ENCODE peak calls at places on chromosomes 13 and 19, in nine cellular contexts. One of them, this sample, is unnamed. For H3K4me1, the result is how much of the 10 kb centered on the place peaks cover.

GRCh38 chr13:34414616-34415015 is 527.5 kb upstream of the NBEA start:
- DNase-seq in aorta: no peak
- DNase-seq in CD8-positive, alpha-beta T cell: no peak
- DNase-seq in H1: no peak
- DNase-seq in body of pancreas: no peak
- DNase-seq in heart left ventricle: no peak
- DNase-seq in Panc1: no peak
- DNase-seq in tibial artery: no peak
- DNase-seq in CD8-positive, alpha-beta memory T cell: no peak
- DNase-seq in this sample: no peak

GRCh38 chr13:43374621-43375020 is 351.2 kb downstream of the DNAJC15 start:
- DNase-seq in tibial artery: no peak
- DNase-seq in H1: no peak
- DNase-seq in body of pancreas: peak
- DNase-seq in CD8-positive, alpha-beta T cell: no peak
- DNase-seq in heart left ventricle: no peak
- DNase-seq in CD8-positive, alpha-beta memory T cell: no peak
- DNase-seq in Panc1: no peak
- DNase-seq in aorta: no peak
- DNase-seq in this sample: no peak

GRCh38 chr13:98892821-98893220 is 85.0 kb downstream of the DOCK9 start:
- DNase-seq in tibial artery: no peak
- DNase-seq in aorta: no peak
- DNase-seq in H1: no peak
- DNase-seq in Panc1: no peak
- DNase-seq in CD8-positive, alpha-beta memory T cell: no peak
- DNase-seq in body of pancreas: no peak
- DNase-seq in CD8-positive, alpha-beta T cell: no peak
- DNase-seq in heart left ventricle: no peak
- DNase-seq in this sample: no peak

GRCh38 chr19:8484331-8484894 is 18.0 kb downstream of the PRAM1 start:
- DNase-seq in aorta: peak
- DNase-seq in CD8-positive, alpha-beta memory T cell: no peak
- DNase-seq in heart left ventricle: no peak
- DNase-seq in tibial artery: peak
- DNase-seq in body of pancreas: peak
- DNase-seq in H1: no peak
- DNase-seq in CD8-positive, alpha-beta T cell: no peak
- DNase-seq in Panc1: no peak
- DNase-seq in this sample: peak

GRCh38 chr13:97515643-97516042 is 81.7 kb downstream of the RAP2A start:
- DNase-seq in Panc1: no peak
- DNase-seq in CD8-positive, alpha-beta T cell: no peak
- DNase-seq in aorta: no peak
- DNase-seq in body of pancreas: no peak
- DNase-seq in H1: no peak
- DNase-seq in CD8-positive, alpha-beta memory T cell: no peak
- DNase-seq in tibial artery: no peak
- DNase-seq in heart left ventricle: no peak
- DNase-seq in this sample: no peak

GRCh38 chr13:22173605-22174004 is 502.7 kb downstream of the FGF9 start:
- DNase-seq in tibial artery: no peak
- DNase-seq in heart left ventricle: no peak
- DNase-seq in aorta: no peak
- DNase-seq in body of pancreas: no peak
- DNase-seq in Panc1: peak
- DNase-seq in CD8-positive, alpha-beta memory T cell: no peak
- DNase-seq in CD8-positive, alpha-beta T cell: no peak
- DNase-seq in H1: no peak
- DNase-seq in this sample: no peak

GRCh38 chr13:30572859-30573275 is 44.9 kb upstream of the USPL1 start:
- DNase-seq in CD8-positive, alpha-beta T cell: no peak
- DNase-seq in aorta: no peak
- DNase-seq in tibial artery: no peak
- DNase-seq in H1: no peak
- DNase-seq in body of pancreas: peak
- DNase-seq in heart left ventricle: peak
- DNase-seq in CD8-positive, alpha-beta memory T cell: peak
- DNase-seq in Panc1: no peak
- DNase-seq in this sample: peak

GRCh38 chr13:23889598-23890224 is 511 bp upstream of the MIPEP start:
- DNase-seq in CD8-positive, alpha-beta T cell: no peak
- DNase-seq in heart left ventricle: no peak
- DNase-seq in tibial artery: no peak
- DNase-seq in Panc1: no peak
- DNase-seq in CD8-positive, alpha-beta memory T cell: no peak
- DNase-seq in body of pancreas: no peak
- DNase-seq in aorta: no peak
- DNase-seq in H1: no peak
- DNase-seq in this sample: peak

GRCh38 chr13:112726018-112726767 is 36.4 kb downstream of the ATP11A start:
- DNase-seq in Panc1: no peak
- DNase-seq in CD8-positive, alpha-beta T cell: no peak
- DNase-seq in tibial artery: peak
- DNase-seq in aorta: no peak
- DNase-seq in body of pancreas: no peak
- DNase-seq in heart left ventricle: no peak
- DNase-seq in CD8-positive, alpha-beta memory T cell: no peak
- DNase-seq in H1: no peak
- DNase-seq in this sample: no peak

GRCh38 chr19:3336680-3337523 is 29.5 kb upstream of the NFIC start:
- DNase-seq in body of pancreas: peak
- DNase-seq in tibial artery: peak
- DNase-seq in H1: no peak
- DNase-seq in heart left ventricle: peak
- DNase-seq in CD8-positive, alpha-beta T cell: no peak
- DNase-seq in Panc1: no peak
- DNase-seq in CD8-positive, alpha-beta memory T cell: no peak
- DNase-seq in aorta: peak
- DNase-seq in this sample: peak

GRCh38 chr19:3333020-3333583 is 33.3 kb upstream of the NFIC start:
- DNase-seq in heart left ventricle: no peak
- DNase-seq in aorta: no peak
- DNase-seq in H1: no peak
- DNase-seq in CD8-positive, alpha-beta memory T cell: no peak
- DNase-seq in body of pancreas: no peak
- DNase-seq in CD8-positive, alpha-beta T cell: no peak
- DNase-seq in tibial artery: no peak
- DNase-seq in Panc1: no peak
- DNase-seq in this sample: no peak

GRCh38 chr19:3336351-3336679 is 30.1 kb upstream of the NFIC start:
- DNase-seq in heart left ventricle: no peak
- DNase-seq in body of pancreas: no peak
- DNase-seq in CD8-positive, alpha-beta T cell: no peak
- DNase-seq in H1: no peak
- DNase-seq in tibial artery: no peak
- DNase-seq in aorta: no peak
- DNase-seq in CD8-positive, alpha-beta memory T cell: no peak
- DNase-seq in Panc1: no peak
- DNase-seq in this sample: no peak

GRCh38 chr19:3335431-3336350 is 30.7 kb upstream of the NFIC start:
- DNase-seq in heart left ventricle: peak
- DNase-seq in body of pancreas: peak
- DNase-seq in tibial artery: peak
- DNase-seq in aorta: peak
- DNase-seq in CD8-positive, alpha-beta T cell: no peak
- DNase-seq in Panc1: no peak
- DNase-seq in CD8-positive, alpha-beta memory T cell: no peak
- DNase-seq in H1: no peak
- DNase-seq in this sample: peak

DNA sequence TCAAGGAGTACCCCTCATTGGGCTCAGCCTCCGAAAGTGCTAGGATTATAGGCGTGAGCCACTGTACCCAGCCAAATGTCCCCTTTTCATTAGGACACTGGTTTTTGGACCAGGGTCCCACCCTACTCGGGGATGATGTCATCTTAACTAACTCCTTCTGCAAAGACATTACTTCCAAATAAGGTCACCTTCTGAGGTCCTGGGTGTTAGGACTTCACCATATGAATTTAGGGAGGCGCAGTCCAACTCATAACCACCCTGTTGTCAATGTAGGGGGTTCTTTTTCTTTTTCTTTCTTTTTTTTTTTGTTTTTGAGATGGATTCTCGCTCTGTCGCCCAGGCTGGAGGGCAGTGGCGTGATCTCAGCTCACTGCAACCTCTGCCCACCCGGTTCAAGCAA is 32.7 kb upstream of the NFIC start:
- DNase-seq in aorta: no peak
- DNase-seq in body of pancreas: no peak
- DNase-seq in tibial artery: no peak
- DNase-seq in H1: no peak
- DNase-seq in heart left ventricle: no peak
- DNase-seq in CD8-positive, alpha-beta T cell: no peak
- DNase-seq in Panc1: no peak
- DNase-seq in CD8-positive, alpha-beta memory T cell: no peak
- DNase-seq in this sample: no peak
- H3K27ac ChIP-seq in aorta: no peak
- H3K27ac ChIP-seq in body of pancreas: no peak
- H3K27ac ChIP-seq in tibial artery: peak
- H3K27ac ChIP-seq in H1: no peak
- H3K27ac ChIP-seq in heart left ventricle: no peak
- H3K27ac ChIP-seq in CD8-positive, alpha-beta T cell: no peak
- H3K27ac ChIP-seq in Panc1: peak
- H3K27ac ChIP-seq in CD8-positive, alpha-beta memory T cell: no peak
- H3K27ac ChIP-seq in this sample: peak

DNA sequence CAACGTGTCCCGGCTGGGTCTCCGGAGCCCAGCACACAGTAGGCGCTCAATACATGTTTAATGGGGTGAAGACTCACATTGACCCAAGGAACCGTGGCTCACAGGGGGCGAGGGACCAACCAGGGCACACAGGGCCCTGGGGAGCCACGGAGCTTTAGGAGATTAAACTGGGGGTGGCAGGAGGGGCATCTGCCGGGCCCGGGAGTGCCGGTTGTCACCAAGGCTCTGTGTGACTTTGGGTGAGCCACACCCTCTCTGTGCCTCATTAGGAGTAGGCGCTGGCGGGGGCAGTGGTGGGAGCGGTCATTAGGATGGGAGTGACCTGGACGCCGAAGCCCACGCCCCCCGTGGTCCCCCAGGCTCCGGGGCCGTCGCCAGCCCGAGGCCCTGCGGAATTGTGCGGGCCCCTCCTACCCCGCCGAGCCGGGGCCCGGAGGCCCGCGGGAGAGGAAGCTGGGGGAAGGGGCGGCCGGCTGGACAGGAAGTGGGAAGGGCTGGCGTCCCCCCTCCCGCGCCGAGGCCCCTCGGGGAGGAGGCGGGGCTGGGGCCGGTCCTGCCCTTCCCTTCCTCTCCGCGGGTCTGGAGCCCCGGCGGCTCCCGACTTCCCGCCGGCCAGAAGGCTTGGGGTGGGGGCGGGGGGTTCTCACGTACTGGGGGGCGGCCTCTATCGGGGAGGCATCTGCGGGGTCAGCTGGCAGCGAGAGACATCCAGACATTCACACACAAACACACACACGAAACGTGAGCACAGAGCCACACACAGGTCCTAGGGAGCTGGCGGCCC is 1.8 kb upstream of the SSBP4 start:
- DNase-seq in aorta: peak
- DNase-seq in CD8-positive, alpha-beta memory T cell: no peak
- DNase-seq in Panc1: no peak
- DNase-seq in heart left ventricle: peak
- DNase-seq in CD8-positive, alpha-beta T cell: no peak
- DNase-seq in H1: no peak
- DNase-seq in body of pancreas: peak
- DNase-seq in tibial artery: peak
- DNase-seq in this sample: no peak
- H3K4me1 ChIP-seq in aorta: under half
- H3K4me1 ChIP-seq in CD8-positive, alpha-beta memory T cell: half or more
- H3K4me1 ChIP-seq in Panc1: under half
- H3K4me1 ChIP-seq in heart left ventricle: half or more
- H3K4me1 ChIP-seq in CD8-positive, alpha-beta T cell: half or more
- H3K4me1 ChIP-seq in H1: under half
- H3K4me1 ChIP-seq in body of pancreas: half or more
- H3K4me1 ChIP-seq in tibial artery: half or more
- H3K4me1 ChIP-seq in this sample: under half

GRCh38 chr19:48680436-48681126 is 7.8 kb upstream of the NTN5 start:
- DNase-seq in CD8-positive, alpha-beta T cell: no peak
- DNase-seq in CD8-positive, alpha-beta memory T cell: no peak
- DNase-seq in aorta: peak
- DNase-seq in Panc1: no peak
- DNase-seq in heart left ventricle: no peak
- DNase-seq in H1: no peak
- DNase-seq in body of pancreas: no peak
- DNase-seq in tibial artery: no peak
- DNase-seq in this sample: no peak

GRCh38 chr19:48686103-48686502 is 9.7 kb upstream of the FUT2 start:
- DNase-seq in H1: no peak
- DNase-seq in CD8-positive, alpha-beta memory T cell: no peak
- DNase-seq in CD8-positive, alpha-beta T cell: no peak
- DNase-seq in tibial artery: no peak
- DNase-seq in heart left ventricle: no peak
- DNase-seq in body of pancreas: no peak
- DNase-seq in Panc1: no peak
- DNase-seq in aorta: no peak
- DNase-seq in this sample: no peak

GRCh38 chr19:48681127-48681470 is 8.3 kb upstream of the NTN5 start:
- DNase-seq in aorta: no peak
- DNase-seq in H1: no peak
- DNase-seq in CD8-positive, alpha-beta memory T cell: no peak
- DNase-seq in Panc1: no peak
- DNase-seq in CD8-positive, alpha-beta T cell: no peak
- DNase-seq in body of pancreas: no peak
- DNase-seq in tibial artery: no peak
- DNase-seq in heart left ventricle: no peak
- DNase-seq in this sample: no peak

GRCh38 chr19:48685583-48685982 is 10.2 kb upstream of the FUT2 start:
- DNase-seq in Panc1: no peak
- DNase-seq in tibial artery: no peak
- DNase-seq in H1: no peak
- DNase-seq in CD8-positive, alpha-beta memory T cell: no peak
- DNase-seq in body of pancreas: no peak
- DNase-seq in heart left ventricle: no peak
- DNase-seq in CD8-positive, alpha-beta T cell: no peak
- DNase-seq in aorta: no peak
- DNase-seq in this sample: peak

DNA sequence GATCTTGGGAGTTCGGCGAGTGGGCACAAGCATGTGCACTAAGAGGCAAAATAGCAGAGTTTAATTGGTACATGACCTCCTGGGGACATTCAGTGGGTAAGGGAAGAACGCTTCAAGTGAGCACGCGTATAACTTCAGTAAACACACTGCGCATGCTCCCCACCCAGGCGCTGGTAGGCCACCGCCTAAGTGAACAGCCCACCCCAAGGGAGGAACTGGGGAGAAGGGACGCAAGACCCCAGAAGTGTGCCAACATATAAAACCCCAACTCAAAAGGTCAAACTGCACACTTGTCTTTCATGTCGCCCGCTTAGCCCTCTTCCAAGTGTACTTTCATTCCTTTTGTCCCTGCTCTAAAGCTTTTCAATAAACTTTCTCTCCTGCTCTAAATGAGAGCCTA is 10.5 kb upstream of the NTN5 start:
- DNase-seq in H1: no peak
- DNase-seq in tibial artery: no peak
- DNase-seq in aorta: peak
- DNase-seq in Panc1: no peak
- DNase-seq in body of pancreas: peak
- DNase-seq in CD8-positive, alpha-beta memory T cell: peak
- DNase-seq in CD8-positive, alpha-beta T cell: no peak
- DNase-seq in heart left ventricle: peak
- DNase-seq in this sample: no peak
- H3K4me3 ChIP-seq in H1: no peak
- H3K4me3 ChIP-seq in tibial artery: no peak
- H3K4me3 ChIP-seq in aorta: no peak
- H3K4me3 ChIP-seq in Panc1: no peak
- H3K4me3 ChIP-seq in body of pancreas: no peak
- H3K4me3 ChIP-seq in CD8-positive, alpha-beta memory T cell: no peak
- H3K4me3 ChIP-seq in CD8-positive, alpha-beta T cell: no peak
- H3K4me3 ChIP-seq in heart left ventricle: no peak
- H3K4me3 ChIP-seq in this sample: no peak

GRCh38 chr13:93775507-93776108 is 549.0 kb downstream of the GPC6 start:
- DNase-seq in body of pancreas: no peak
- DNase-seq in aorta: no peak
- DNase-seq in heart left ventricle: no peak
- DNase-seq in Panc1: no peak
- DNase-seq in tibial artery: no peak
- DNase-seq in CD8-positive, alpha-beta T cell: no peak
- DNase-seq in CD8-positive, alpha-beta memory T cell: no peak
- DNase-seq in H1: no peak
- DNase-seq in this sample: no peak
- H3K27ac ChIP-seq in body of pancreas: no peak
- H3K27ac ChIP-seq in aorta: no peak
- H3K27ac ChIP-seq in heart left ventricle: no peak
- H3K27ac ChIP-seq in Panc1: no peak
- H3K27ac ChIP-seq in tibial artery: peak
- H3K27ac ChIP-seq in CD8-positive, alpha-beta T cell: no peak
- H3K27ac ChIP-seq in CD8-positive, alpha-beta memory T cell: no peak
- H3K27ac ChIP-seq in H1: no peak
- H3K27ac ChIP-seq in this sample: no peak

This sample was measured in small intestine.